ENCODE peak calls at places on chromosome 13, in nine cellular contexts. L is PC-3, I is IMR-90, W is hepatocyte, D is PC-9, J is astrocyte, B is H9, C is neural progenitor cell, U is GM23248. V is an unnamed sample.

GRCh38 chr13:45695198-45695730 is 6.9 kb upstream of the CBY2 start:
- DNase-seq in L (no peak), I (no peak), W (no peak), D (no peak), J (no peak), B (no peak), C (no peak), U (peak), V (no peak)

GRCh38 chr13:100890645-100891044 is 216.1 kb upstream of the TMTC4 start:
- DNase-seq in L (no peak), I (no peak), W (no peak), D (no peak), J (no peak), B (no peak), C (no peak), U (no peak), V (no peak)

GRCh38 chr13:107480130-107480529 is 735.2 kb downstream of the LIG4 start:
- DNase-seq in L (no peak), I (peak), W (no peak), D (no peak), J (peak), B (no peak), C (no peak), U (peak), V (no peak)

GRCh38 chr13:23578411-23579071 is 8.3 kb downstream of the TNFRSF19 start:
- DNase-seq in L (peak), I (peak), W (peak), D (peak), J (peak), B (peak), C (peak), U (peak), V (no peak)

GRCh38 chr13:38606697-38607096 is 80.2 kb upstream of the FREM2 start:
- DNase-seq in L (no peak), I (no peak), W (no peak), D (no peak), J (no peak), B (no peak), C (no peak), U (no peak), V (no peak)

GRCh38 chr13:101139076-101139475 is 277.2 kb downstream of the NALCN start:
- DNase-seq in L (no peak), I (no peak), W (no peak), D (no peak), J (no peak), B (no peak), C (no peak), U (peak), V (no peak)

GRCh38 chr13:113555141-113555540 is 29.4 kb upstream of the TFDP1 start:
- DNase-seq in L (no peak), I (no peak), W (no peak), D (no peak), J (no peak), B (peak), C (no peak), U (no peak), V (no peak)

GRCh38 chr13:78660130-78660857 is 1.3 kb upstream of the OBI1 start:
- DNase-seq in L (no peak), I (no peak), W (no peak), D (no peak), J (no peak), B (peak), C (no peak), U (no peak), V (no peak)

GRCh38 chr13:103799028-103799427 is 732.8 kb upstream of the SLC10A2 start:
- DNase-seq in L (peak), I (no peak), W (no peak), D (no peak), J (no peak), B (no peak), C (no peak), U (no peak), V (no peak)

GRCh38 chr13:101127741-101128353 is 288.5 kb downstream of the NALCN start:
- DNase-seq in L (peak), I (peak), W (peak), D (peak), J (peak), B (no peak), C (peak), U (peak), V (peak)

GRCh38 chr13:102138635-102139225 is 263.1 kb downstream of the FGF14 start:
- DNase-seq in L (no peak), I (peak), W (no peak), D (no peak), J (no peak), B (no peak), C (no peak), U (peak), V (no peak)

GRCh38 chr13:23552661-23553060 is 17.6 kb upstream of the TNFRSF19 start:
- DNase-seq in L (no peak), I (no peak), W (no peak), D (no peak), J (no peak), B (no peak), C (no peak), U (no peak), V (no peak)

GRCh38 chr13:73258396-73258795 is 199.6 kb downstream of the KLF5 start:
- DNase-seq in L (no peak), I (peak), W (no peak), D (no peak), J (no peak), B (no peak), C (no peak), U (no peak), V (no peak)

GRCh38 chr13:42959615-42960014 is 32.4 kb downstream of the EPSTI1 start:
- DNase-seq in L (no peak), I (no peak), W (no peak), D (no peak), J (no peak), B (no peak), C (no peak), U (no peak), V (no peak)

GRCh38 chr13:100100115-100100879 is 11.4 kb downstream of the PCCA start:
- DNase-seq in L (peak), I (peak), W (peak), D (no peak), J (peak), B (no peak), C (no peak), U (peak), V (no peak)

GRCh38 chr13:42524487-42525034 is 49.4 kb upstream of the TNFSF11 start:
- DNase-seq in L (peak), I (no peak), W (peak), D (no peak), J (no peak), B (no peak), C (no peak), U (no peak), V (peak)

GRCh38 chr13:32443111-32443510 is 15.2 kb upstream of the N4BP2L1 start:
- DNase-seq in L (peak), I (peak), W (peak), D (no peak), J (no peak), B (no peak), C (no peak), U (peak), V (peak)

GRCh38 chr13:106369091-106369490 is 166.4 kb downstream of the EFNB2 start:
- DNase-seq in L (no peak), I (no peak), W (no peak), D (no peak), J (peak), B (no peak), C (peak), U (no peak), V (no peak)

GRCh38 chr13:58630794-58631193 is 999.2 kb downstream of the PCDH17 start:
- DNase-seq in L (no peak), I (no peak), W (no peak), D (no peak), J (peak), B (no peak), C (no peak), U (no peak), V (no peak)

GRCh38 chr13:93603043-93603442 is 376.4 kb downstream of the GPC6 start:
- DNase-seq in L (peak), I (peak), W (no peak), D (peak), J (peak), B (no peak), C (no peak), U (peak), V (no peak)

GRCh38 chr13:30618186-30618937 is 642 bp downstream of the USPL1 start:
- DNase-seq in L (peak), I (no peak), W (peak), D (no peak), J (no peak), B (no peak), C (peak), U (peak), V (peak)

GRCh38 chr13:41492432-41493267 is 35.3 kb downstream of the RGCC start:
- DNase-seq in L (no peak), I (no peak), W (no peak), D (no peak), J (no peak), B (no peak), C (no peak), U (no peak), V (peak)

GRCh38 chr13:21638319-21639282 is 32.3 kb upstream of the FGF9 start:
- DNase-seq in L (peak), I (peak), W (peak), D (peak), J (no peak), B (no peak), C (no peak), U (peak), V (peak)

GRCh38 chr13:43561081-43561480 is 225.7 kb downstream of the ENOX1 start:
- DNase-seq in L (no peak), I (no peak), W (no peak), D (no peak), J (no peak), B (no peak), C (no peak), U (no peak), V (no peak)

GRCh38 chr13:41465215-41465907 is 8.0 kb downstream of the RGCC start:
- DNase-seq in L (peak), I (peak), W (no peak), D (no peak), J (peak), B (no peak), C (no peak), U (peak), V (no peak)

GRCh38 chr13:30061217-30061616 is 210.8 kb upstream of the UBL3 start:
- DNase-seq in L (no peak), I (peak), W (no peak), D (no peak), J (no peak), B (no peak), C (no peak), U (no peak), V (no peak)

GRCh38 chr13:20388184-20388583 is 137.5 kb downstream of the CRYL1 start:
- DNase-seq in L (no peak), I (no peak), W (no peak), D (no peak), J (no peak), B (no peak), C (no peak), U (no peak), V (no peak)

GRCh38 chr13:113729329-113730019 is 29.6 kb upstream of the TMEM255B start:
- DNase-seq in L (no peak), I (no peak), W (no peak), D (no peak), J (no peak), B (no peak), C (no peak), U (peak), V (no peak)

GRCh38 chr13:28983661-28984060 is 163.5 kb downstream of the MTUS2 start:
- DNase-seq in L (no peak), I (no peak), W (peak), D (no peak), J (no peak), B (no peak), C (no peak), U (no peak), V (no peak)

GRCh38 chr13:44710576-44710975 is 134.4 kb upstream of the TSC22D1 start:
- DNase-seq in L (peak), I (peak), W (no peak), D (peak), J (peak), B (no peak), C (no peak), U (peak), V (no peak)

GRCh38 chr13:39322836-39323585 is 280.0 kb downstream of the LHFPL6 start:
- DNase-seq in L (no peak), I (no peak), W (no peak), D (no peak), J (no peak), B (no peak), C (peak), U (no peak), V (no peak)

GRCh38 chr13:113812140-113813036 is 51.5 kb downstream of the GAS6 start:
- DNase-seq in L (no peak), I (no peak), W (no peak), D (no peak), J (no peak), B (no peak), C (no peak), U (no peak), V (no peak)

GRCh38 chr13:72004236-72004635 is 137.2 kb upstream of the DACH1 start:
- DNase-seq in L (no peak), I (no peak), W (no peak), D (no peak), J (peak), B (no peak), C (no peak), U (no peak), V (no peak)

GRCh38 chr13:79936368-79937136 is 404.4 kb downstream of the SPRY2 start:
- DNase-seq in L (peak), I (peak), W (peak), D (peak), J (peak), B (no peak), C (no peak), U (peak), V (no peak)
- H2AFZ ChIP-seq in L (peak), I (peak), W (peak), D (peak), J (peak), B (no peak), C (peak), U (peak), V (no peak)

DNA sequence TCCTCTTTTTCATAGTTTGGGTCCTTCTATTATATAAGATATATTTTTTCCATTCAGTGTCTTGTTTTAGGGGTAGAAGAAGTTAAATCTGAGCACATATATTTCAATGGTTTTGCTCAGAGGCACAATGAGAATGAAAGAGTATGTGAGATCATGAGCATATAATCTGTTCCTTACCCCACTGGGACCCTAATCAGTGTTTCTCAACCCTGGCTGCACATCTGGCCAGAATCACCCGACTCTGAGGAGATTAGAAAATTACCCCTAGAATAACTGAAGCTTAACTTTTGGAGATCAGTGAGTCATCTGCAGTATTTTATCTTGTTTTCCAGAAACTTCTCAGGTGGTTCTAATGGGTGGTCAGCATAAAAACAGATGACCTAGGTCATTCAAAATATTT is 782 bp downstream of the CYSLTR2 start:
- DNase-seq in L (no peak), I (no peak), W (no peak), D (no peak), J (no peak), B (no peak), C (no peak), U (no peak), V (no peak)
- H3K27ac ChIP-seq in L (no peak), I (no peak), W (peak), D (no peak), J (no peak), B (no peak), C (no peak), U (no peak), V (no peak)

GRCh38 chr13:95319551-95320274 is 18.5 kb upstream of the ABCC4 start:
- DNase-seq in L (no peak), I (no peak), W (no peak), D (no peak), J (no peak), B (no peak), C (no peak), U (no peak), V (no peak)
- H3K4me2 ChIP-seq in L (no peak), I (no peak), W (no peak), D (no peak), J (no peak), B (no peak), C (no peak), U (no peak), V (no peak)

GRCh38 chr13:49690133-49690989 is 925 bp downstream of the EBPL start:
- DNase-seq in L (peak), I (peak), W (peak), D (peak), J (peak), B (no peak), C (no peak), U (peak), V (no peak)
- H2AFZ ChIP-seq in L (peak), I (peak), W (peak), D (peak), J (peak), B (peak), C (peak), U (peak), V (peak)

GRCh38 chr13:109684084-109684835 is 102.1 kb downstream of the IRS2 start:
- DNase-seq in L (no peak), I (no peak), W (no peak), D (no peak), J (no peak), B (no peak), C (no peak), U (no peak), V (no peak)
- H3K27ac ChIP-seq in L (peak), I (no peak), W (peak), D (peak), J (no peak), B (no peak), C (no peak), U (no peak), V (no peak)